ENCODE peak calls at places on chromosomes 11 and 22, in eight cellular contexts. U is astrocyte of the spinal cord, X is fibroblast of mammary gland, A is hepatocyte, J is upper lobe of right lung, W is uterus, R is brain microvascular endothelial cell, L is fibroblast of lung. Q is an unnamed sample.
A peak's percentile ranks its signal among the peaks of the same experiment; 100 is the strongest.

GRCh38 chr22:19891350-19892248 is 36.9 kb upstream of the GNB1L start:
- DNase-seq in U (peak; percentile 84), X (peak; percentile 84), A (peak; percentile 74), J (no peak), W (peak; percentile 35), R (peak; percentile 84), L (peak; percentile 92), Q (peak; percentile 88)

GRCh38 chr11:32400196-32400595 is 35.1 kb downstream of the WT1 start:
- DNase-seq in U (no peak), X (peak; percentile 29), A (peak; percentile 43), J (no peak), W (no peak), R (peak; percentile 5), L (peak; percentile 49), Q (peak; percentile 77)

GRCh38 chr22:49586873-49587272 is 240.8 kb downstream of the BRD1 start:
- DNase-seq in U (no peak), X (no peak), A (no peak), J (peak; percentile 50), W (no peak), R (no peak), L (no peak), Q (no peak)

GRCh38 chr11:68312117-68312779 is at the start of gene LRP5:
- DNase-seq in U (no peak), X (no peak), A (peak; percentile 83), J (peak; percentile 71), W (no peak), R (no peak), L (peak; percentile 30), Q (peak; percentile 34)

GRCh38 chr11:1479678-1480118 is 6.9 kb downstream of the MOB2 start:
- DNase-seq in U (no peak), X (no peak), A (no peak), J (peak; percentile 43), W (peak; percentile 10), R (no peak), L (no peak), Q (no peak)

GRCh38 chr11:126662055-126662790 is 306.7 kb downstream of the ST3GAL4 start:
- DNase-seq in U (no peak), X (no peak), A (no peak), J (no peak), W (no peak), R (no peak), L (peak; percentile 17), Q (no peak)

GRCh38 chr11:131982154-131982553 is 611.7 kb downstream of the NTM start:
- DNase-seq in U (no peak), X (no peak), A (no peak), J (no peak), W (no peak), R (no peak), L (no peak), Q (no peak)

GRCh38 chr22:46201059-46201757 is 48.9 kb downstream of the CDPF1 start:
- DNase-seq in U (no peak), X (no peak), A (peak; percentile 49), J (no peak), W (no peak), R (no peak), L (no peak), Q (no peak)

GRCh38 chr11:68950776-68951175 is 30.0 kb downstream of the MRGPRD start:
- DNase-seq in U (no peak), X (no peak), A (no peak), J (no peak), W (no peak), R (no peak), L (no peak), Q (no peak)

GRCh38 chr11:33773399-33774355 is 643 bp downstream of the FBXO3 start:
- DNase-seq in U (no peak), X (peak; percentile 12), A (peak; percentile 9), J (no peak), W (no peak), R (no peak), L (peak; percentile 25), Q (no peak)

GRCh38 chr11:43359432-43359818 is 705 bp downstream of the TTC17 start:
- DNase-seq in U (peak; percentile 20), X (peak; percentile 31), A (peak; percentile 52), J (no peak), W (no peak), R (peak; percentile 17), L (peak; percentile 28), Q (peak; percentile 40)

GRCh38 chr22:17606472-17606871 is 22.1 kb downstream of the ATP6V1E1 start:
- DNase-seq in U (no peak), X (no peak), A (peak; percentile 45), J (no peak), W (no peak), R (no peak), L (peak; percentile 6), Q (peak; percentile 74)

GRCh38 chr11:36492724-36493304 is 17.3 kb downstream of the TRAF6 start:
- DNase-seq in U (peak; percentile 57), X (peak; percentile 64), A (peak; percentile 59), J (no peak), W (no peak), R (peak; percentile 34), L (peak; percentile 43), Q (peak; percentile 78)

GRCh38 chr11:67269401-67270255 is 3.4 kb downstream of the GRK2 start:
- DNase-seq in U (no peak), X (no peak), A (no peak), J (peak; percentile 61), W (peak; percentile 28), R (no peak), L (no peak), Q (no peak)

GRCh38 chr11:33319965-33320813 is 63.0 kb downstream of the HIPK3 start:
- DNase-seq in U (no peak), X (no peak), A (no peak), J (no peak), W (no peak), R (no peak), L (no peak), Q (no peak)

GRCh38 chr11:8757047-8757446 is 74.5 kb downstream of the RPL27A start:
- DNase-seq in U (peak; percentile 13), X (no peak), A (peak; percentile 38), J (no peak), W (no peak), R (no peak), L (peak; percentile 78), Q (no peak)
- TF ChIP-seq CTCF in U (no peak), X (no peak), A (no peak), J (no peak), W (no peak), R (no peak), L (no peak), Q (no peak)

GRCh38 chr11:10543782-10544181 is 2.8 kb upstream of the RNF141 start:
- DNase-seq in U (no peak), X (no peak), A (no peak), J (no peak), W (no peak), R (no peak), L (no peak), Q (no peak)

GRCh38 chr11:10540546-10540914 is 457 bp downstream of the RNF141 start:
- DNase-seq in U (peak; percentile 35), X (peak; percentile 12), A (peak; percentile 71), J (no peak), W (no peak), R (peak; percentile 13), L (peak; percentile 57), Q (peak; percentile 38)

GRCh38 chr11:10544491-10545470 is 3.8 kb upstream of the RNF141 start:
- DNase-seq in U (no peak), X (no peak), A (no peak), J (no peak), W (no peak), R (no peak), L (no peak), Q (no peak)

GRCh38 chr11:10540915-10541591 is at the start of gene RNF141:
- DNase-seq in U (peak; percentile 93), X (peak; percentile 83), A (peak; percentile 98), J (peak; percentile 98), W (peak; percentile 95), R (peak; percentile 89), L (peak; percentile 86), Q (peak; percentile 91)

GRCh38 chr11:10542776-10543175 is 1.8 kb upstream of the RNF141 start:
- DNase-seq in U (no peak), X (no peak), A (no peak), J (no peak), W (no peak), R (no peak), L (no peak), Q (no peak)
- H3K4me3 ChIP-seq in U (no peak overlapping the region), X (no peak overlapping the region), A (no peak overlapping the region), J (no peak overlapping the region), W (no peak overlapping the region), R (no peak overlapping the region), L (no peak overlapping the region), Q (no peak overlapping the region)

DNA sequence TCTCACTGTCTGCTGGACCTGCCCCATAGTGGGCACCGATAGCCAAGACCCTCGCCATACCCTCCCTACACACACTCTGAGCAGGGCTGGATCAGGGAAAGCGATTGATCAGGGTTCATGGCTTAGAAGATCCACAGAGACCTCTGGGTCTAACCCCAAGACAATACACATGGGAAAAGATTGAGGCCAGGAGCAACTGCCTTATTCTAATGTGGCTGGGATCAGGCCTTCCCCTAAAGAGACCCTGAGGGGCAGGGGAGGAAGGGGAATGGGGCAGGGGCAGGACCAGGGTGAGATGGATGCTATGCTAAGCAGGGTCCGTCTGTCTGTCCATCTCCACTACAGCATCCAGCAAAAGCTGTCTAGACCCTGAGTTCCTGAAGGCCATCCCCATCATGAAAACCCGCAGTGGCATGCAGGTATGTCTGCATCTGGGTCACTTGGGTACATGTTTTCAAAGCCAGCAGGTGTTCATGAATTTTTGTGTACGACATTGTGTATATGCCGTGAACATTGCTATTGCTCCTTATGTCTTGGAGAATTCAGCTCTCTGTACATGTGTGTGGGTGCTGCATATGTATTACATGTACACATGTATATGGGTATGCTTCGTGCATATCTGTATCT is 15.3 kb upstream of the RELT start:
- DNase-seq in U (no peak), X (no peak), A (no peak), J (no peak), W (no peak), R (no peak), L (no peak), Q (no peak)
- TF ChIP-seq CTCF in U (no peak), X (no peak), A (no peak), J (no peak), W (no peak), R (no peak), L (no peak), Q (no peak)

GRCh38 chr11:118263694-118264567 is at the start of gene MPZL2:
- DNase-seq in U (no peak), X (no peak), A (peak; percentile 83), J (peak; percentile 83), W (no peak), R (no peak), L (no peak), Q (no peak)
- H3K4me3 ChIP-seq in U (no peak within 1 kb of the TSS), X (no peak within 1 kb of the TSS), A (peak within 1 kb of the TSS; percentile 34), J (peak within 1 kb of the TSS; percentile 57), W (peak within 1 kb of the TSS; percentile 18), R (no peak within 1 kb of the TSS), L (no peak within 1 kb of the TSS), Q (peak within 1 kb of the TSS; percentile 27)

DNA sequence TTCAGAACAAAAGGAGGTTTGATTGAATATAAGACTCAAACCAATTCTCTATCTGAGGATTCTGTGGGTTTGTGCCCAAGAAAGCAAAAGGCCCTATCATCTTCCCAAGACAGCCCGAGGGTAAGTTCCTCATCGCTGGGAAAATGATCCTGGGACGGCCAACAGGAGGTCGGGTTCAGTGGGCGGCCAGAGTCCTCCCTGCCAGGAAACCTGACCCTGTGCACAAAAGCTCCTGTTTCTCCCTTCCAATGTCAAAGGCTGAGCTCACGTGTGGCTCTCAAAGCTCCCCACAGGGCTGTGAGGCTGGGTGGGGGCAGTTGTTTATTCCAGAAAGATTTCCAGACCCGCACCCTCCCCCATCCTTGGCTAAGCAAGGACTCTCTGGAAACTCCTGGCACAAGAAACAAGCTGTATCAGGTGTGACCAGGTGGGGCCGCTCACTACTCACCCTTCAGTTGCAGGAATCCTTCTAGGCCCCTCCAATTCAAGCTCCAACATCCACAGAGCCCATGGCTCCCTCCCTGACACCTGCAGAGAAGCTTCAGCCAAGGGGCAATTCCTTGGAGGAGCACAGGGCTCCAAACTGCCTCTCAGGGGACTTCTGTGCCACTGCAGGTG is 131.9 kb downstream of the SHANK2 start:
- DNase-seq in U (no peak), X (peak; percentile 11), A (peak; percentile 67), J (no peak), W (no peak), R (no peak), L (no peak), Q (no peak)
- TF ChIP-seq CTCF in U (peak; percentile 32), X (peak; percentile 15), A (peak; percentile 58), J (peak; percentile 20), W (no peak), R (no peak), L (peak; percentile 14), Q (no peak)

Q was measured in cardiac fibroblast.